ENCODE peak calls at places on chromosomes 12 and 14, in nine cellular contexts. L is GOT3; Z is GM20000; C is central memory CD4-positive, alpha-beta T cell; P is LoVo; B is upper lobe of right lung; D is CD4-positive, CD25-positive, alpha-beta regulatory T cell; X is effector memory CD8-positive, alpha-beta T cell; A is COR-L47. I is an unnamed sample.

GRCh38 chr14:89641495-89642162 is 224.6 kb upstream of the FOXN3 start:
- DNase-seq in L (no peak), C (peak), B (no peak), X (no peak), A (no peak), P (no peak), D (peak), Z (peak), I (no peak)

GRCh38 chr12:77940011-77940423 is 109.3 kb downstream of the NAV3 start:
- DNase-seq in A (no peak), X (no peak), C (no peak), Z (no peak), L (no peak), P (peak), D (no peak), B (no peak), I (peak)

GRCh38 chr12:12266389-12266872 is 413 bp downstream of the LRP6 start:
- DNase-seq in C (no peak), P (no peak), L (no peak), X (no peak), B (no peak), D (no peak), A (no peak), Z (peak), I (no peak)

GRCh38 chr14:103090481-103091020 is 4.0 kb upstream of the EXOC3L4 start:
- DNase-seq in D (no peak), L (no peak), P (no peak), B (no peak), Z (no peak), X (no peak), C (no peak), A (no peak), I (no peak)

GRCh38 chr14:31270196-31270772 is 62.7 kb upstream of the HECTD1 start:
- DNase-seq in L (no peak), B (peak), X (no peak), Z (no peak), D (peak), C (no peak), P (no peak), A (no peak), I (peak)

GRCh38 chr12:63915105-63915830 is 70.8 kb downstream of the SRGAP1 start:
- DNase-seq in D (no peak), C (no peak), A (no peak), P (peak), B (no peak), L (no peak), X (no peak), Z (no peak), I (peak)

GRCh38 chr14:64508215-64508776 is 3.7 kb downstream of the ZBTB1 start:
- DNase-seq in X (no peak), C (no peak), P (no peak), L (no peak), A (no peak), Z (peak), B (no peak), D (peak), I (no peak)

GRCh38 chr12:53023-53734 is 13.4 kb upstream of the IQSEC3 start:
- DNase-seq in L (no peak), B (no peak), A (no peak), P (no peak), C (no peak), X (no peak), D (no peak), Z (no peak), I (no peak)

GRCh38 chr14:77582511-77582910 is 33.9 kb downstream of the SPTLC2 start:
- DNase-seq in L (no peak), Z (no peak), D (no peak), B (no peak), P (no peak), X (no peak), C (no peak), A (no peak), I (no peak)

I was measured in Calu3.